ENCODE peak calls at places on chromosomes 12 and 14, in four cellular contexts. B is left lung, E is esophagus squamous epithelium, A is AG10803. Z is an unnamed sample.

GRCh38 chr12:98594050-98594853 is 766 bp downstream of the SLC25A3 start:
- DNase-seq in E (no peak), B (peak; percentile 52), A (peak; percentile 38), Z (peak; percentile 7)

GRCh38 chr12:110498984-110499706 is 2.8 kb downstream of the VPS29 start:
- DNase-seq in E (no peak), B (no peak), A (peak; percentile 64), Z (no peak)

GRCh38 chr14:83260751-83261150 is 1727.1 kb upstream of the SEL1L start:
- DNase-seq in B (no peak), E (no peak), A (no peak), Z (no peak)

GRCh38 chr12:7100239-7100638 is 8.0 kb upstream of the C1R start:
- DNase-seq in A (no peak), B (no peak), E (no peak), Z (no peak)

GRCh38 chr14:57704796-57705195 is 161.1 kb downstream of the SLC35F4 start:
- DNase-seq in A (no peak), E (no peak), B (no peak), Z (no peak)

GRCh38 chr12:67804168-67804567 is 155.6 kb downstream of the DYRK2 start:
- DNase-seq in A (no peak), B (no peak), E (no peak), Z (no peak)

GRCh38 chr12:100268835-100269564 is 2.0 kb downstream of the SCYL2 start:
- DNase-seq in E (no peak), B (no peak), A (no peak), Z (peak; percentile 13)

GRCh38 chr14:45267084-45267483 is 14.1 kb upstream of the MIS18BP1 start:
- DNase-seq in A (no peak), B (no peak), E (no peak), Z (no peak)

GRCh38 chr14:26636571-26636970 is 38.7 kb upstream of the NOVA1 start:
- DNase-seq in B (no peak), A (no peak), E (no peak), Z (no peak)

GRCh38 chr12:51322452-51322851 is 1.5 kb downstream of the BIN2 start:
- DNase-seq in A (no peak), B (no peak), E (no peak), Z (no peak)

GRCh38 chr12:58310368-58310767 is 369.0 kb downstream of the ATP23 start:
- DNase-seq in A (peak; percentile 35), B (no peak), E (no peak), Z (no peak)
- TF ChIP-seq CTCF in A (peak; percentile 20), B (no peak), E (no peak), Z (peak; percentile 15)

GRCh38 chr14:91898256-91898843 is 31.0 kb upstream of the TC2N start:
- DNase-seq in A (no peak), E (no peak), B (no peak), Z (peak; percentile 6)

GRCh38 chr14:91901449-91902250 is 34.3 kb upstream of the TC2N start:
- DNase-seq in E (no peak), A (peak; percentile 89), B (no peak), Z (no peak)

GRCh38 chr14:91897121-91897701 is 29.9 kb upstream of the TC2N start:
- DNase-seq in A (peak; percentile 93), B (peak; percentile 72), E (no peak), Z (peak; percentile 32)

GRCh38 chr14:91899777-91900176 is 32.4 kb upstream of the TC2N start:
- DNase-seq in E (no peak), B (no peak), A (no peak), Z (no peak)

GRCh38 chr14:91899213-91899612 is 31.9 kb upstream of the TC2N start:
- DNase-seq in B (no peak), E (no peak), A (no peak), Z (no peak)
- TF ChIP-seq CTCF in B (no peak), E (no peak), A (no peak), Z (no peak)

GRCh38 chr12:55817352-55818139 is at the start of the genes ORMDL2 and SARNP:
- DNase-seq in E (peak; percentile 95), B (peak; percentile 98), A (peak; percentile 100), Z (peak; percentile 100)

GRCh38 chr12:55818140-55818728 is 393 bp downstream of the ORMDL2 start:
- DNase-seq in A (no peak), B (no peak), E (no peak), Z (peak; percentile 18)

GRCh38 chr12:55818886-55819285 is 1.0 kb downstream of the ORMDL2 start:
- DNase-seq in B (no peak), A (peak; percentile 68), E (no peak), Z (no peak)

GRCh38 chr12:55815473-55815872 is 2.1 kb downstream of the SARNP start:
- DNase-seq in E (no peak), A (no peak), B (no peak), Z (no peak)

DNA sequence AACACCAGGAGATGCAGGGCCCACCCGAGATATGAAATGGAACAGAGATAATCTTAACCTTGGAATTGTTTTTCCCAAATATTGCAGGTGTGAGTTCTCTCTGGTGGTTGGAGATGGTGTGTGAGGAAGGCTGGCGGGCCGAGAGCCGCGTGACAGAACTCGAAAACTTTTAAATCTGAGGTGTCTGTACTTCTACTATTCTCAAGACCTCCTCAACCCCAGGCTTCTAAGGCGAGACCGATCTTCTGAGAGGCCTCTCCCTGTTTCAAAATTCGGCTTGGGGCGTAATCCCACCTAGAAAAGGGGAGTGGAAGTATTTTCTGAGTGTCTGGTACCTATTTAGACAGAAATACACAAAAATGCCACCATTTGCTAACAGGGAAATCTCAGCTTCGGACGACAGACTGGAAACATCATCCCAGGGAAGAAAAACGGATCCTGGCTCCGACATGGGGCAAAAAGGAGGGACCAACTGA is 610 bp downstream of the SARNP start:
- DNase-seq in A (no peak), B (no peak), E (no peak), Z (no peak)
- TF ChIP-seq CTCF in A (no peak), B (no peak), E (no peak), Z (no peak)

GRCh38 chr14:22047105-22047504 is 373.5 kb upstream of the OR4E1 start:
- DNase-seq in E (no peak), B (no peak), A (no peak), Z (no peak)
- TF ChIP-seq CTCF in E (no peak), B (no peak), A (no peak), Z (peak; percentile 12)